ENCODE peak calls at places on chromosomes 4 and X, in six cellular contexts. C, X, W, P, E and Y are unnamed samples.

GRCh38 chr4:8732092-8732491 is 139.5 kb downstream of the CPZ start:
- DNase-seq in E (no peak), W (no peak), X (no peak), P (no peak), C (no peak), Y (no peak)

GRCh38 chr4:70589785-70590184 is 2.3 kb upstream of the AMBN start:
- DNase-seq in X (no peak), W (no peak), P (peak; percentile 14), C (no peak), E (no peak), Y (no peak)

GRCh38 chrX:39063037-39063436 is 261.8 kb downstream of the MID1IP1 start:
- DNase-seq in X (peak; percentile 0), E (no peak), W (no peak), C (no peak), P (no peak), Y (no peak)

GRCh38 chr4:3875466-3875865 is 109.3 kb downstream of the ADRA2C start:
- DNase-seq in W (no peak), E (no peak), C (no peak), X (no peak), P (no peak), Y (no peak)

GRCh38 chr4:15451181-15451865 is 18.4 kb upstream of the CC2D2A start:
- DNase-seq in E (no peak), X (peak; percentile 80), P (no peak), W (no peak), C (peak; percentile 33), Y (no peak)

GRCh38 chr4:156173937-156174336 is 220.3 kb upstream of the CTSO start:
- DNase-seq in P (no peak), C (no peak), W (no peak), E (no peak), X (no peak), Y (no peak)

GRCh38 chr4:85127653-85128052 is 161.2 kb upstream of the WDFY3 start:
- DNase-seq in P (peak; percentile 76), W (peak; percentile 34), C (peak; percentile 33), E (no peak), X (peak; percentile 55), Y (no peak)

GRCh38 chr4:6265546-6265945 is 4.1 kb upstream of the WFS1 start:
- DNase-seq in W (no peak), C (no peak), E (no peak), P (no peak), X (no peak), Y (no peak)